ENCODE peak calls at places on chromosomes 12 and 14, in ten cellular contexts. One of them, this sample, is unnamed. For H3K9me3 and H3K4me1, the result is how much of the 10 kb centered on the place peaks cover.

GRCh38 chr12:71551529-71551928 is 111.9 kb downstream of the LGR5 start:
- DNase-seq in colonic mucosa: no peak
- DNase-seq in endodermal cell: no peak
- DNase-seq in fibroblast of lung: peak
- DNase-seq in esophagus muscularis mucosa: no peak
- DNase-seq in upper lobe of right lung: no peak
- DNase-seq in ovary: no peak
- DNase-seq in HCT116: peak
- DNase-seq in cardiac muscle cell: no peak
- DNase-seq in neural progenitor cell: peak
- DNase-seq in this sample: peak

GRCh38 chr14:82447586-82447985 is 913.9 kb upstream of the SEL1L start:
- DNase-seq in HCT116: no peak
- DNase-seq in fibroblast of lung: no peak
- DNase-seq in cardiac muscle cell: no peak
- DNase-seq in esophagus muscularis mucosa: no peak
- DNase-seq in endodermal cell: no peak
- DNase-seq in colonic mucosa: no peak
- DNase-seq in ovary: no peak
- DNase-seq in upper lobe of right lung: no peak
- DNase-seq in neural progenitor cell: peak
- DNase-seq in this sample: no peak

GRCh38 chr12:25433024-25433423 is 120.1 kb downstream of the LMNTD1 start:
- DNase-seq in neural progenitor cell: no peak
- DNase-seq in HCT116: no peak
- DNase-seq in colonic mucosa: no peak
- DNase-seq in endodermal cell: no peak
- DNase-seq in upper lobe of right lung: no peak
- DNase-seq in cardiac muscle cell: no peak
- DNase-seq in fibroblast of lung: peak
- DNase-seq in esophagus muscularis mucosa: no peak
- DNase-seq in ovary: no peak
- DNase-seq in this sample: no peak

GRCh38 chr12:8709124-8709830 is 11.5 kb downstream of the RIMKLB start:
- DNase-seq in esophagus muscularis mucosa: no peak
- DNase-seq in colonic mucosa: peak
- DNase-seq in upper lobe of right lung: no peak
- DNase-seq in endodermal cell: no peak
- DNase-seq in HCT116: no peak
- DNase-seq in neural progenitor cell: no peak
- DNase-seq in cardiac muscle cell: no peak
- DNase-seq in fibroblast of lung: no peak
- DNase-seq in ovary: peak
- DNase-seq in this sample: peak

GRCh38 chr14:101556566-101557320 is 4.6 kb upstream of the DIO3 start:
- DNase-seq in ovary: no peak
- DNase-seq in upper lobe of right lung: no peak
- DNase-seq in fibroblast of lung: no peak
- DNase-seq in endodermal cell: no peak
- DNase-seq in colonic mucosa: no peak
- DNase-seq in cardiac muscle cell: no peak
- DNase-seq in HCT116: no peak
- DNase-seq in neural progenitor cell: no peak
- DNase-seq in esophagus muscularis mucosa: no peak
- DNase-seq in this sample: no peak

GRCh38 chr14:75559451-75560187 is 18.8 kb upstream of the FLVCR2 start:
- DNase-seq in cardiac muscle cell: no peak
- DNase-seq in HCT116: no peak
- DNase-seq in esophagus muscularis mucosa: no peak
- DNase-seq in fibroblast of lung: peak
- DNase-seq in endodermal cell: no peak
- DNase-seq in neural progenitor cell: no peak
- DNase-seq in colonic mucosa: no peak
- DNase-seq in upper lobe of right lung: peak
- DNase-seq in ovary: no peak
- DNase-seq in this sample: no peak

GRCh38 chr14:92692822-92693226 is 55.6 kb downstream of the LGMN start:
- DNase-seq in colonic mucosa: peak
- DNase-seq in upper lobe of right lung: peak
- DNase-seq in HCT116: no peak
- DNase-seq in cardiac muscle cell: no peak
- DNase-seq in endodermal cell: no peak
- DNase-seq in neural progenitor cell: no peak
- DNase-seq in fibroblast of lung: peak
- DNase-seq in esophagus muscularis mucosa: no peak
- DNase-seq in ovary: no peak
- DNase-seq in this sample: peak

GRCh38 chr14:65251213-65251612 is 148.9 kb upstream of the MAX start:
- DNase-seq in endodermal cell: no peak
- DNase-seq in HCT116: no peak
- DNase-seq in esophagus muscularis mucosa: no peak
- DNase-seq in cardiac muscle cell: no peak
- DNase-seq in colonic mucosa: no peak
- DNase-seq in neural progenitor cell: no peak
- DNase-seq in ovary: no peak
- DNase-seq in upper lobe of right lung: no peak
- DNase-seq in fibroblast of lung: peak
- DNase-seq in this sample: no peak

GRCh38 chr14:82757775-82758174 is 1224.1 kb upstream of the SEL1L start:
- DNase-seq in colonic mucosa: no peak
- DNase-seq in esophagus muscularis mucosa: no peak
- DNase-seq in cardiac muscle cell: no peak
- DNase-seq in endodermal cell: no peak
- DNase-seq in HCT116: no peak
- DNase-seq in neural progenitor cell: no peak
- DNase-seq in fibroblast of lung: no peak
- DNase-seq in upper lobe of right lung: no peak
- DNase-seq in ovary: no peak
- DNase-seq in this sample: no peak

GRCh38 chr12:117028254-117028653 is 71.0 kb downstream of the TESC start:
- DNase-seq in colonic mucosa: no peak
- DNase-seq in upper lobe of right lung: no peak
- DNase-seq in endodermal cell: peak
- DNase-seq in cardiac muscle cell: no peak
- DNase-seq in HCT116: no peak
- DNase-seq in neural progenitor cell: no peak
- DNase-seq in esophagus muscularis mucosa: no peak
- DNase-seq in ovary: no peak
- DNase-seq in fibroblast of lung: no peak
- DNase-seq in this sample: no peak

GRCh38 chr12:104296718-104297117 is 6.8 kb upstream of the EID3 start:
- DNase-seq in upper lobe of right lung: no peak
- DNase-seq in colonic mucosa: no peak
- DNase-seq in ovary: no peak
- DNase-seq in endodermal cell: no peak
- DNase-seq in fibroblast of lung: no peak
- DNase-seq in HCT116: no peak
- DNase-seq in neural progenitor cell: no peak
- DNase-seq in cardiac muscle cell: no peak
- DNase-seq in esophagus muscularis mucosa: no peak
- DNase-seq in this sample: no peak

GRCh38 chr14:90510208-90510607 is 113.4 kb downstream of the CALM1 start:
- DNase-seq in neural progenitor cell: no peak
- DNase-seq in colonic mucosa: peak
- DNase-seq in cardiac muscle cell: no peak
- DNase-seq in endodermal cell: no peak
- DNase-seq in ovary: no peak
- DNase-seq in upper lobe of right lung: no peak
- DNase-seq in HCT116: no peak
- DNase-seq in fibroblast of lung: no peak
- DNase-seq in esophagus muscularis mucosa: no peak
- DNase-seq in this sample: no peak

GRCh38 chr14:47020500-47020899 is 368.9 kb upstream of the RPL10L start:
- DNase-seq in esophagus muscularis mucosa: no peak
- DNase-seq in HCT116: no peak
- DNase-seq in ovary: no peak
- DNase-seq in cardiac muscle cell: no peak
- DNase-seq in fibroblast of lung: no peak
- DNase-seq in colonic mucosa: no peak
- DNase-seq in neural progenitor cell: no peak
- DNase-seq in endodermal cell: no peak
- DNase-seq in upper lobe of right lung: no peak
- DNase-seq in this sample: no peak
- H3K9me3 ChIP-seq in esophagus muscularis mucosa: under half
- H3K9me3 ChIP-seq in HCT116: under half
- H3K9me3 ChIP-seq in ovary: under half
- H3K9me3 ChIP-seq in cardiac muscle cell: under half
- H3K9me3 ChIP-seq in fibroblast of lung: under half
- H3K9me3 ChIP-seq in colonic mucosa: under half
- H3K9me3 ChIP-seq in neural progenitor cell: under half
- H3K9me3 ChIP-seq in endodermal cell: under half
- H3K9me3 ChIP-seq in upper lobe of right lung: under half
- H3K9me3 ChIP-seq in this sample: under half

DNA sequence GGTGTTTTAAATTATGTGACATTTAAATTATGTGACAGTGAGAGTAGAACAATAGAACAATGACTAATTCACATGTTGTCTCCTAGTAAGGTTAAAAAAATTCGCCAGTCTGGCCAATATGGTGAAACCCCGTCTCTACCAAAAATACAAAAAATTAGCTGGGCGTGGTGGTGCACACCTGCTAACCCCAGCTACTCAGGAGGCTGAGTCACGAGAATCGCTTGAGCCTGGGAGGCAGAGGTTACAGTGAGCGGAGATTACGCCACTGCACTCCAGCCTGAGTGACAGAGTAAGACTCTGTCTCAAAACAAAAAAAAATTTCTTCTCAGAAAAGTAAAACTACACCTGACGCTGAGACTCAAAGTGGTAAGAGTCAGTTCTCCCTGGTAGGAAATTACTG is 2.7 kb downstream of the CS start:
- DNase-seq in fibroblast of lung: no peak
- DNase-seq in ovary: no peak
- DNase-seq in cardiac muscle cell: no peak
- DNase-seq in esophagus muscularis mucosa: no peak
- DNase-seq in colonic mucosa: no peak
- DNase-seq in endodermal cell: no peak
- DNase-seq in upper lobe of right lung: peak
- DNase-seq in HCT116: no peak
- DNase-seq in neural progenitor cell: no peak
- DNase-seq in this sample: no peak
- H3K4me1 ChIP-seq in fibroblast of lung: under half
- H3K4me1 ChIP-seq in ovary: under half
- H3K4me1 ChIP-seq in cardiac muscle cell: under half
- H3K4me1 ChIP-seq in esophagus muscularis mucosa: half or more
- H3K4me1 ChIP-seq in colonic mucosa: under half
- H3K4me1 ChIP-seq in endodermal cell: under half
- H3K4me1 ChIP-seq in upper lobe of right lung: under half
- H3K4me1 ChIP-seq in HCT116: under half
- H3K4me1 ChIP-seq in neural progenitor cell: under half
- H3K4me1 ChIP-seq in this sample: under half

DNA sequence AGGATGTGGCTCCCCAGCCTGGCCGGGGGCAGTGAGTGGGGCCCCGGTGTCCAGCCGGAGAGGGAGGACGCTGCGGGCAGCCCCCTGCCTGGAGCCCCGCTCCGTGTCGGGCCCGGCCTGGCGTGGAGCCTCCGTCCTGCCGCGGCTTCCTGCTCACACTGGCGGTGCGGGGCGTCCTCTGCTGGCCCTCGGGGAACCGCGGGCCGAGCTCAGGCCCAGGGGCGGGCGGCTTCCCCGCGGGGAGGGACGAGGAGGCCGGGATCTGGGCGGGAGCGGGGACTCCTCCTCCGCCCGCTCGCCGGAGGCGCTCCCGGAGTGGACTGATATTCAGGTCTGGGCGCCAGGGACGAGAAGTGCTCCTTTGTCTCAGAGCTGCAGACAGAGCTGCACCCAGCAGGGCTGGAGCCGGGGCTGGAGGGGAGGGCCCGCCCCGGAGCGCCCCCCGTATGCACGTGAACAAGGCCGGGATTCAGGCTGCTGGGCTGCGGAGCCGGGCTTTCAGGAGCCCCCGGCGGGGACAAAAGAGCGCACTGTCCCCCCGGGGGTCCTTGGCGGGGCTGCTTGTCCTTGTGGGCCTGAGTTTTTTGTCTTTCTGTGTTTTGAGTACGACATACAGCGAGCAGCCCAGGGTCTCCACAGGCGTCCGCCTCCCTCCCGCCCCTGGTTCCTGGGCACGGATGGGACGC is 2.3 kb downstream of the MMP17 start:
- DNase-seq in esophagus muscularis mucosa: peak
- DNase-seq in colonic mucosa: peak
- DNase-seq in cardiac muscle cell: peak
- DNase-seq in fibroblast of lung: peak
- DNase-seq in HCT116: peak
- DNase-seq in endodermal cell: peak
- DNase-seq in neural progenitor cell: peak
- DNase-seq in upper lobe of right lung: peak
- DNase-seq in ovary: peak
- DNase-seq in this sample: peak
- H3K4me3 ChIP-seq in esophagus muscularis mucosa: peak
- H3K4me3 ChIP-seq in colonic mucosa: peak
- H3K4me3 ChIP-seq in cardiac muscle cell: peak
- H3K4me3 ChIP-seq in fibroblast of lung: peak
- H3K4me3 ChIP-seq in HCT116: peak
- H3K4me3 ChIP-seq in endodermal cell: peak
- H3K4me3 ChIP-seq in neural progenitor cell: peak
- H3K4me3 ChIP-seq in upper lobe of right lung: peak
- H3K4me3 ChIP-seq in ovary: peak
- H3K4me3 ChIP-seq in this sample: peak

DNA sequence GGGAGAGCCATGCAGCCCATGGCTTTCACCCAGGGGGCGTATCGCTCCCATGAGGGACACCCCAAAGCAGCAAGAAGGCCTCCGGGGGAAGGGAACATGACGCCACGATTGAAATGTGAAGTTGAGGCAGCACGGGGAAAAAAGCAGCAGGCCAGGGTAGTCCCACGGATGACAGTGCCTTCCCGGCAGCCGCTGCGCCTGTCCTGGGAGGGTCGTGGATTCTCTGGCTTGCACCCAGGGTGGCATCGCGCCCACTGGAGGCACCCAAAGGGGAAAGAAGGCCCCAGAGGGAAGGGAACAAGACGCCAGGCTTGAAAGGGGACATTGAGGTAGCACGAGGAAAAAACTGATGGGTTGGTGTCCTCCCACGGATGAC is 161.6 kb upstream of the ALG10B start:
- DNase-seq in ovary: no peak
- DNase-seq in neural progenitor cell: no peak
- DNase-seq in colonic mucosa: no peak
- DNase-seq in upper lobe of right lung: no peak
- DNase-seq in cardiac muscle cell: no peak
- DNase-seq in esophagus muscularis mucosa: peak
- DNase-seq in HCT116: no peak
- DNase-seq in endodermal cell: no peak
- DNase-seq in fibroblast of lung: no peak
- DNase-seq in this sample: no peak
- H3K9me3 ChIP-seq in ovary: under half
- H3K9me3 ChIP-seq in neural progenitor cell: under half
- H3K9me3 ChIP-seq in colonic mucosa: under half
- H3K9me3 ChIP-seq in upper lobe of right lung: under half
- H3K9me3 ChIP-seq in cardiac muscle cell: under half
- H3K9me3 ChIP-seq in esophagus muscularis mucosa: under half
- H3K9me3 ChIP-seq in HCT116: under half
- H3K9me3 ChIP-seq in endodermal cell: under half
- H3K9me3 ChIP-seq in fibroblast of lung: under half
- H3K9me3 ChIP-seq in this sample: under half

This sample was measured in endothelial cell of umbilical vein.